ENCODE peak calls at places on chromosomes 2 and 18, in four cellular contexts. R is HCT116, G is erythroblast, S is spleen. F is an unnamed sample.

GRCh38 chr2:96531872-96532505 is 4.6 kb upstream of the ARID5A start:
- DNase-seq in R (peak; percentile 95), G (peak; percentile 92), S (peak; percentile 89), F (peak; percentile 93)

GRCh38 chr2:151374426-151374825 is 17.0 kb downstream of the TNFAIP6 start:
- DNase-seq in R (no peak), G (peak; percentile 33), S (no peak), F (peak; percentile 35)

GRCh38 chr2:74756356-74756890 is 77.5 kb upstream of the HK2 start:
- DNase-seq in R (no peak), G (peak; percentile 12), S (no peak), F (peak; percentile 53)

GRCh38 chr2:95261602-95262001 is 12.6 kb upstream of the PROM2 start:
- DNase-seq in R (no peak), G (no peak), S (peak; percentile 41), F (peak; percentile 64)

GRCh38 chr2:236378851-236379250 is 114.6 kb upstream of the ASB18 start:
- DNase-seq in R (no peak), G (no peak), S (no peak), F (no peak)

GRCh38 chr18:64131314-64131713 is 17.6 kb downstream of the LINC00305 start:
- DNase-seq in R (no peak), G (no peak), S (no peak), F (no peak)

GRCh38 chr2:65044097-65044735 is 12.0 kb upstream of the CEP68 start:
- DNase-seq in R (no peak), G (no peak), S (no peak), F (no peak)

GRCh38 chr2:237277151-237277550 is 136.8 kb downstream of the COL6A3 start:
- DNase-seq in R (no peak), G (no peak), S (no peak), F (no peak)

GRCh38 chr2:171630812-171631626 is 56.2 kb upstream of the DYNC1I2 start:
- DNase-seq in R (peak; percentile 21), G (peak; percentile 27), S (no peak), F (peak; percentile 83)

GRCh38 chr2:119234021-119235019 is 10.7 kb downstream of the STEAP3 start:
- DNase-seq in R (no peak), G (peak; percentile 15), S (no peak), F (peak; percentile 67)

GRCh38 chr2:174180165-174180724 is 68.1 kb downstream of the OLA1 start:
- DNase-seq in R (no peak), G (peak; percentile 25), S (no peak), F (peak; percentile 29)

GRCh38 chr2:46615555-46616487 is 136.5 kb downstream of the TMEM247 start:
- DNase-seq in R (no peak), G (peak; percentile 60), S (peak; percentile 77), F (peak; percentile 47)

GRCh38 chr2:43032248-43032893 is 194.0 kb downstream of the ZFP36L2 start:
- DNase-seq in R (no peak), G (no peak), S (peak; percentile 59), F (no peak)
- TF ChIP-seq POLR2A in R (no peak), G (no peak), S (no peak), F (no peak)

GRCh38 chr2:158060160-158060861 is 41.4 kb upstream of the UPP2 start:
- DNase-seq in R (no peak), G (no peak), S (no peak), F (no peak)
- TF ChIP-seq POLR2A in R (no peak), G (no peak), S (no peak), F (no peak)

GRCh38 chr18:22185723-22186386 is 16.5 kb downstream of the GATA6 start:
- DNase-seq in R (no peak), G (no peak), S (no peak), F (no peak)
- TF ChIP-seq POLR2A in R (no peak), G (no peak), S (no peak), F (no peak)

GRCh38 chr2:233839447-233839820 is 14.9 kb downstream of the HJURP start:
- DNase-seq in R (no peak), G (no peak), S (peak; percentile 54), F (no peak)
- TF ChIP-seq POLR2A in R (no peak), G (no peak), S (no peak), F (no peak)

DNA sequence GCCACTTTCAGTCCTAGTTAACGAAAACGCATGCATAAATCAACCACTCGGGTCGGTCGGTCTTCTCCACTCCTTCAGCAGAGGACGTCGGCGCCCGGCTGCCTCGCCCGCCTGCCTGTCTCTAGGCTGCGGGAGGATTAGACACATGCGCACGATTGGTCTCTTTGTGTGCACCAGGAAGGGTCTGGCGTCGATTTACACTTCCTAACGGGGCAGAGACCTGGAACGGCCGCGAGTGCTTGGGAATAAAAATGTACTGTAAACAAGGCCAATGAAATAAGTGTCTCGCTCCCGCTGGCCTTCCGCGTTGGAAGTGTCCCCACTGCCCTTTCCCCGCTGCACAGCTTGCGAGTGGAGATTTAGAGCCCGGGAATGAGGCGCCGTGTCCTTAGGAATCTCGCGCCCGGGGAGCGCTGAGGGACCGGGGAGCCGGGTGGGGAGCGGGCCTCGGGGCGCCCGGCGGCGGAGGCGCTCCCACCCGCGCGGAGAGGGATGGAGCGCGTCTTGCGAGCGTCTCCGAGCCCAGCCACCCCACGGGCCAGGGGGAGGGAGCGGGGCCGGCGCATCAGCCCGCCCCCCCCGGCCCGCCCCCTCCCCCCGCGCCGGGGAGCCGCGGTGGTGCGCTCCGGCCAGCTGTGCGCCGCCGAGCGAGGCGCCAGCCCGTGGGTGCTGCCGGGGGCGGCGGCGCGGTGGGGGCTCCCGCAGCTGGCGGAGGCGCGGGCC is at the start of gene DOK6:
- DNase-seq in R (no peak), G (no peak), S (peak; percentile 65), F (no peak)
- TF ChIP-seq POLR2A in R (no peak), G (no peak), S (no peak), F (no peak)

GRCh38 chr2:26255735-26256384 is 11.1 kb downstream of the HADHB start:
- DNase-seq in R (no peak), G (no peak), S (no peak), F (no peak)
- TF ChIP-seq POLR2A in R (no peak), G (no peak), S (no peak), F (no peak)

F was measured in NB4.